ENCODE peak calls at places on chromosome 4, in four cellular contexts. One of them, this sample, is unnamed.

GRCh38 chr4:66097271-66097670 is 427.0 kb upstream of the EPHA5 start:
- DNase-seq in HepG2: peak
- DNase-seq in K562: no peak
- DNase-seq in A549: peak
- DNase-seq in this sample: no peak

GRCh38 chr4:53779025-53779424 is 187.7 kb upstream of the LNX1 start:
- DNase-seq in HepG2: no peak
- DNase-seq in A549: no peak
- DNase-seq in K562: no peak
- DNase-seq in this sample: no peak

GRCh38 chr4:16818005-16818404 is 80.4 kb downstream of the LDB2 start:
- DNase-seq in K562: no peak
- DNase-seq in A549: no peak
- DNase-seq in HepG2: no peak
- DNase-seq in this sample: no peak

GRCh38 chr4:166670341-166670740 is 564.0 kb downstream of the SPOCK3 start:
- DNase-seq in A549: no peak
- DNase-seq in HepG2: no peak
- DNase-seq in K562: no peak
- DNase-seq in this sample: no peak

GRCh38 chr4:75490155-75490554 is 24.0 kb downstream of the RCHY1 start:
- DNase-seq in A549: peak
- DNase-seq in HepG2: no peak
- DNase-seq in K562: no peak
- DNase-seq in this sample: no peak

GRCh38 chr4:112175840-112176239 is 30.6 kb downstream of the FAM241A start:
- DNase-seq in HepG2: no peak
- DNase-seq in A549: no peak
- DNase-seq in K562: no peak
- DNase-seq in this sample: no peak

GRCh38 chr4:127965803-127966175 is 583 bp downstream of the ABHD18 start:
- DNase-seq in K562: peak
- DNase-seq in A549: peak
- DNase-seq in HepG2: peak
- DNase-seq in this sample: peak

GRCh38 chr4:95263391-95263790 is 285.4 kb downstream of the UNC5C start:
- DNase-seq in K562: no peak
- DNase-seq in HepG2: no peak
- DNase-seq in A549: no peak
- DNase-seq in this sample: no peak

GRCh38 chr4:110510282-110510681 is 34.3 kb downstream of the ENPEP start:
- DNase-seq in A549: no peak
- DNase-seq in K562: no peak
- DNase-seq in HepG2: no peak
- DNase-seq in this sample: no peak

GRCh38 chr4:41882622-41883347 is 52.4 kb upstream of the TMEM33 start:
- DNase-seq in HepG2: no peak
- DNase-seq in A549: peak
- DNase-seq in K562: peak
- DNase-seq in this sample: no peak

GRCh38 chr4:44760142-44760898 is 34.0 kb upstream of the GNPDA2 start:
- DNase-seq in A549: peak
- DNase-seq in HepG2: peak
- DNase-seq in K562: peak
- DNase-seq in this sample: no peak

GRCh38 chr4:122232633-122233032 is 80.5 kb downstream of the BLTP1 start:
- DNase-seq in A549: no peak
- DNase-seq in HepG2: no peak
- DNase-seq in K562: no peak
- DNase-seq in this sample: no peak

GRCh38 chr4:154743683-154744340 is at the start of gene LRAT:
- DNase-seq in K562: peak
- DNase-seq in A549: peak
- DNase-seq in HepG2: no peak
- DNase-seq in this sample: no peak

GRCh38 chr4:62717144-62717543 is 1517.0 kb downstream of the ADGRL3 start:
- DNase-seq in HepG2: no peak
- DNase-seq in K562: no peak
- DNase-seq in A549: no peak
- DNase-seq in this sample: no peak

GRCh38 chr4:14151099-14151498 is 523.6 kb upstream of the BOD1L1 start:
- DNase-seq in HepG2: no peak
- DNase-seq in A549: no peak
- DNase-seq in K562: no peak
- DNase-seq in this sample: no peak

GRCh38 chr4:181756451-181756850 is 486.8 kb upstream of the TENM3 start:
- DNase-seq in A549: no peak
- DNase-seq in K562: no peak
- DNase-seq in HepG2: no peak
- DNase-seq in this sample: no peak

GRCh38 chr4:15832523-15833451 is 54.7 kb downstream of the CD38 start:
- DNase-seq in HepG2: no peak
- DNase-seq in A549: no peak
- DNase-seq in K562: no peak
- DNase-seq in this sample: no peak

GRCh38 chr4:80197132-80197573 is at the start of gene PRDM8:
- DNase-seq in K562: no peak
- DNase-seq in A549: no peak
- DNase-seq in HepG2: no peak
- DNase-seq in this sample: no peak

GRCh38 chr4:114349543-114350175 is 248.9 kb upstream of the UGT8 start:
- DNase-seq in K562: no peak
- DNase-seq in HepG2: no peak
- DNase-seq in A549: no peak
- DNase-seq in this sample: no peak

GRCh38 chr4:118849867-118850812 is 14.2 kb upstream of the SEC24D start:
- DNase-seq in HepG2: no peak
- DNase-seq in K562: no peak
- DNase-seq in A549: no peak
- DNase-seq in this sample: no peak

GRCh38 chr4:63029380-63029779 is 1379.9 kb downstream of the TECRL start:
- DNase-seq in A549: no peak
- DNase-seq in K562: no peak
- DNase-seq in HepG2: no peak
- DNase-seq in this sample: no peak

GRCh38 chr4:128320656-128321055 is 33.0 kb upstream of the PGRMC2 start:
- DNase-seq in A549: no peak
- DNase-seq in K562: no peak
- DNase-seq in HepG2: no peak
- DNase-seq in this sample: no peak

GRCh38 chr4:48409203-48409602 is 67.9 kb downstream of the SLAIN2 start:
- DNase-seq in A549: no peak
- DNase-seq in HepG2: no peak
- DNase-seq in K562: no peak
- DNase-seq in this sample: no peak

GRCh38 chr4:24433515-24434192 is 150.7 kb downstream of the DHX15 start:
- DNase-seq in HepG2: no peak
- DNase-seq in A549: no peak
- DNase-seq in K562: no peak
- DNase-seq in this sample: no peak

GRCh38 chr4:46648088-46648744 is 258.3 kb upstream of the GABRA2 start:
- DNase-seq in K562: peak
- DNase-seq in HepG2: peak
- DNase-seq in A549: peak
- DNase-seq in this sample: no peak

GRCh38 chr4:186680649-186681048 is 43.0 kb downstream of the FAT1 start:
- DNase-seq in K562: no peak
- DNase-seq in HepG2: no peak
- DNase-seq in A549: no peak
- DNase-seq in this sample: no peak

GRCh38 chr4:143281507-143282169 is 55.0 kb upstream of the GAB1 start:
- DNase-seq in HepG2: no peak
- DNase-seq in A549: no peak
- DNase-seq in K562: no peak
- DNase-seq in this sample: no peak

GRCh38 chr4:26346203-26346620 is 25.4 kb downstream of the RBPJ start:
- DNase-seq in HepG2: no peak
- DNase-seq in K562: peak
- DNase-seq in A549: no peak
- DNase-seq in this sample: no peak

GRCh38 chr4:26344901-26345300 is 24.1 kb downstream of the RBPJ start:
- DNase-seq in HepG2: no peak
- DNase-seq in K562: no peak
- DNase-seq in A549: no peak
- DNase-seq in this sample: no peak

GRCh38 chr4:26343041-26343403 is 22.2 kb downstream of the RBPJ start:
- DNase-seq in K562: no peak
- DNase-seq in A549: no peak
- DNase-seq in HepG2: no peak
- DNase-seq in this sample: no peak

GRCh38 chr4:26345541-26345940 is 24.7 kb downstream of the RBPJ start:
- DNase-seq in K562: no peak
- DNase-seq in A549: no peak
- DNase-seq in HepG2: no peak
- DNase-seq in this sample: no peak

DNA sequence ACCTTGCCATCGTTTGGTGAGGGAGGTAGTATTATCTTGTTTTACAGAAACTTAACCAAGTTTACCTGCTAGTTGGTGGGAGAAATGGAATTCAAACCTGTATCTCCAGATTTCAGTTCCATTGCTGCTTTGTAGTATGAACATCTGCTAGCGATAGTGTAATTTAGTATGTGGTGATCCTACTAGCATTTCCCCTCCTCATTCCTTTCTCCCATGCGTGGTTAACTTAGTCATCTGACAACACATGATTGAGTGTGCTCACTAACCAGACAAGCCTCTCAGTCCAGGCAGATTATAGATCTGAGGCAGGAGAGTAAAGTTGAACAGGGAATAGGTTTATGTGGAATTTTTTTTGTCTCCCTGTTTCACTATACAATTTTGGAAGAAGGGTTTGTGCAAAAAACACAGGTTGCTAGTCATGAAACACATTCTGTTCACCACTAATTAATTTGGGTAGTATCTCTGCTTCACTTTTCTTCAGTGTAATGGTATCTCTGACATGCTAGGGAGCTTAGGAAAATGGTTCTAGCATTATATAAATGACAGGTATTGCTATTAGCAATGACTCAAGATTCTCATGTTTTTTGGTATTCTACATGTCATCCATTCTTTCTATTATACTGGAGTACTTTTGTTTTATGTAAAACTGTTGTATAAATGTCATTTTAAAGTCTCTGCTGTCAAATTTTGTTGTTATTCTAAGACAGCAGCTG is 21.7 kb downstream of the RBPJ start:
- DNase-seq in K562: peak
- DNase-seq in HepG2: peak
- DNase-seq in A549: no peak
- DNase-seq in this sample: no peak
- TF ChIP-seq POLR2AphosphoS2 in K562: no peak
- TF ChIP-seq POLR2AphosphoS2 in HepG2: no peak
- TF ChIP-seq POLR2AphosphoS2 in A549: no peak
- TF ChIP-seq POLR2AphosphoS2 in this sample: no peak

DNA sequence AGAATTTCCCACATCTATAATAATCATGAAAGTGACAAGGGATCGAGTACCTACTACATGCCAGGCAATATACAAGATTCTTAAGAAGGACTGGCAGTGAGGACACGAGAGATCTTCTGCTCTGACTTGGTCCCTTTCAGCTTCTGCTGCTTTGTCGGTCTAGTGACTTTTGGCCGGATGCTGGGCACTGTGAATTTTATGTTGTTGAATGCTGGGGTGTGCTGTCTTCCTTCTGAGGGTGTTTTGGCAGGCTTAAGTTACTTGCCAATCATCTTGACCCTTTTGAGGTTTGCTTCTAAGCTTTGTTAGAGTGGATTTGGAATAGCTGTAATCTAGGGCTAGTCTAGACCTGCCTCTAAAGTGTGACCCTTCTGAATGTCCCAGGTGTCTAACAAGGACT is 23.5 kb downstream of the NAT8L start:
- DNase-seq in HepG2: no peak
- DNase-seq in K562: no peak
- DNase-seq in A549: no peak
- DNase-seq in this sample: no peak
- TF ChIP-seq POLR2AphosphoS2 in HepG2: no peak
- TF ChIP-seq POLR2AphosphoS2 in K562: no peak
- TF ChIP-seq POLR2AphosphoS2 in A549: no peak
- TF ChIP-seq POLR2AphosphoS2 in this sample: no peak

DNA sequence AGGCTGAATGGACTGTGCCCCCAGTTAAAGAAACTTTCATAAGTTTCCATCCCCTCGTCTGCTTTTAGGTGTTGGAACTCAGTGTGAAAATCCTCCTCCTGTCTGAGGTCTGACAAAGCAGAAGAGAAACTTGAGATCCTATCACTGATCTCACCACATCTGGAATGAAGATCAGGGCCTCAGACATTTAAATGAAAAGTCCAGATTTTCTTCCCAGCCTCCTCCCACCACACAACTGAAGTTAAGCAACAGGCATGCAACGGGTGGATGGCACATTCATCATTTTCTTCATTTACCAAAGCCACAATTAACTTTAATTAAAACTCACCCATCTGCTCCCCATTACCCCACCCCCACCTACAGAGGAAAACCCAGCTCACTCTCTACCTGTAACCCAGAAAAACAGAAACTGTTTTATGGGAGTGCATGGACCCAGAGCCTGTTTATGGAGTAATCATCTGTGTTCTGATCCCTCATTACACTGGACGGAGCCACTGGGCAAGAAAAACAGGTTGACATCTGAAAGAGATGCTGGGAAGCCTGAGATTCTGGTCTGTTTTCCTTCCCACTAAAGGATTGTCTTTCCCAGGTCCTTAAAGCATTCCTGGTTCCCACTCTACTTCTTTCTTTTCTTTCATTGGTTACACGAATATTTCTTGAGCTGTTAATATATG is 58.1 kb upstream of the HOPX start:
- DNase-seq in A549: no peak
- DNase-seq in HepG2: no peak
- DNase-seq in K562: no peak
- DNase-seq in this sample: no peak
- TF ChIP-seq POLR2AphosphoS2 in A549: no peak
- TF ChIP-seq POLR2AphosphoS2 in HepG2: no peak
- TF ChIP-seq POLR2AphosphoS2 in K562: no peak
- TF ChIP-seq POLR2AphosphoS2 in this sample: no peak

GRCh38 chr4:108502366-108502765 is 118.0 kb upstream of the RPL34 start:
- DNase-seq in A549: no peak
- DNase-seq in K562: no peak
- DNase-seq in HepG2: no peak
- DNase-seq in this sample: no peak
- TF ChIP-seq POLR2AphosphoS2 in A549: no peak
- TF ChIP-seq POLR2AphosphoS2 in K562: no peak
- TF ChIP-seq POLR2AphosphoS2 in HepG2: no peak
- TF ChIP-seq POLR2AphosphoS2 in this sample: no peak

GRCh38 chr4:12555011-12555410 is 929.1 kb downstream of the RAB28 start:
- DNase-seq in HepG2: no peak
- DNase-seq in A549: no peak
- DNase-seq in K562: no peak
- DNase-seq in this sample: no peak
- TF ChIP-seq POLR2AphosphoS2 in HepG2: no peak
- TF ChIP-seq POLR2AphosphoS2 in A549: no peak
- TF ChIP-seq POLR2AphosphoS2 in K562: no peak
- TF ChIP-seq POLR2AphosphoS2 in this sample: no peak

GRCh38 chr4:148445071-148445902 is 3.1 kb upstream of the NR3C2 start:
- DNase-seq in A549: no peak
- DNase-seq in HepG2: no peak
- DNase-seq in K562: peak
- DNase-seq in this sample: no peak
- TF ChIP-seq POLR2AphosphoS2 in A549: no peak
- TF ChIP-seq POLR2AphosphoS2 in HepG2: no peak
- TF ChIP-seq POLR2AphosphoS2 in K562: no peak
- TF ChIP-seq POLR2AphosphoS2 in this sample: no peak